ENCODE peak calls at places on chromosomes 3 and 15, in eight cellular contexts. One of them, this sample, is unnamed.

GRCh38 chr3:155106059-155106458 is 25.9 kb downstream of the MME start:
- DNase-seq in NCI-H1105 treated with DMSO at 0.1 percent for 48 hours: no peak
- DNase-seq in caudate nucleus: no peak
- DNase-seq in NCI-H774: no peak
- DNase-seq in stimulated activated CD4-positive, alpha-beta T cell treated with anti-CD3 and anti-CD28 coated beads, Interleukin-2, amount 100 ng/mL, for 24 hours: no peak
- DNase-seq in SW 1271: no peak
- DNase-seq in GM03348: no peak
- DNase-seq in activated T-cell treated with anti-CD3 and anti-CD28 coated beads for 1 hour: no peak
- DNase-seq in this sample: no peak

GRCh38 chr3:137764001-137764433 is at the start of gene SOX14:
- DNase-seq in GM03348: peak
- DNase-seq in SW 1271: no peak
- DNase-seq in stimulated activated CD4-positive, alpha-beta T cell treated with anti-CD3 and anti-CD28 coated beads, Interleukin-2, amount 100 ng/mL, for 24 hours: no peak
- DNase-seq in NCI-H774: no peak
- DNase-seq in activated T-cell treated with anti-CD3 and anti-CD28 coated beads for 1 hour: no peak
- DNase-seq in caudate nucleus: no peak
- DNase-seq in NCI-H1105 treated with DMSO at 0.1 percent for 48 hours: peak
- DNase-seq in this sample: no peak

GRCh38 chr3:129615751-129616281 is 9.3 kb upstream of the PLXND1 start:
- DNase-seq in stimulated activated CD4-positive, alpha-beta T cell treated with anti-CD3 and anti-CD28 coated beads, Interleukin-2, amount 100 ng/mL, for 24 hours: no peak
- DNase-seq in NCI-H1105 treated with DMSO at 0.1 percent for 48 hours: no peak
- DNase-seq in NCI-H774: no peak
- DNase-seq in activated T-cell treated with anti-CD3 and anti-CD28 coated beads for 1 hour: no peak
- DNase-seq in SW 1271: no peak
- DNase-seq in caudate nucleus: no peak
- DNase-seq in GM03348: no peak
- DNase-seq in this sample: no peak

GRCh38 chr3:55620361-55621025 is 133.4 kb upstream of the WNT5A start:
- DNase-seq in NCI-H774: no peak
- DNase-seq in stimulated activated CD4-positive, alpha-beta T cell treated with anti-CD3 and anti-CD28 coated beads, Interleukin-2, amount 100 ng/mL, for 24 hours: no peak
- DNase-seq in activated T-cell treated with anti-CD3 and anti-CD28 coated beads for 1 hour: no peak
- DNase-seq in caudate nucleus: no peak
- DNase-seq in NCI-H1105 treated with DMSO at 0.1 percent for 48 hours: no peak
- DNase-seq in GM03348: peak
- DNase-seq in SW 1271: no peak
- DNase-seq in this sample: no peak

GRCh38 chr15:88388702-88389101 is 78.5 kb downstream of the MRPL46 start:
- DNase-seq in GM03348: no peak
- DNase-seq in NCI-H774: no peak
- DNase-seq in activated T-cell treated with anti-CD3 and anti-CD28 coated beads for 1 hour: no peak
- DNase-seq in NCI-H1105 treated with DMSO at 0.1 percent for 48 hours: no peak
- DNase-seq in SW 1271: no peak
- DNase-seq in stimulated activated CD4-positive, alpha-beta T cell treated with anti-CD3 and anti-CD28 coated beads, Interleukin-2, amount 100 ng/mL, for 24 hours: no peak
- DNase-seq in caudate nucleus: no peak
- DNase-seq in this sample: no peak

GRCh38 chr3:19399356-19399755 is 251.0 kb downstream of the KCNH8 start:
- DNase-seq in NCI-H1105 treated with DMSO at 0.1 percent for 48 hours: no peak
- DNase-seq in caudate nucleus: no peak
- DNase-seq in stimulated activated CD4-positive, alpha-beta T cell treated with anti-CD3 and anti-CD28 coated beads, Interleukin-2, amount 100 ng/mL, for 24 hours: no peak
- DNase-seq in activated T-cell treated with anti-CD3 and anti-CD28 coated beads for 1 hour: no peak
- DNase-seq in SW 1271: no peak
- DNase-seq in NCI-H774: no peak
- DNase-seq in GM03348: no peak
- DNase-seq in this sample: no peak

GRCh38 chr3:143171141-143171651 is 51.6 kb downstream of the CHST2 start:
- DNase-seq in caudate nucleus: no peak
- DNase-seq in NCI-H774: no peak
- DNase-seq in NCI-H1105 treated with DMSO at 0.1 percent for 48 hours: no peak
- DNase-seq in SW 1271: no peak
- DNase-seq in stimulated activated CD4-positive, alpha-beta T cell treated with anti-CD3 and anti-CD28 coated beads, Interleukin-2, amount 100 ng/mL, for 24 hours: no peak
- DNase-seq in GM03348: no peak
- DNase-seq in activated T-cell treated with anti-CD3 and anti-CD28 coated beads for 1 hour: no peak
- DNase-seq in this sample: no peak

GRCh38 chr3:135930243-135930642 is 35.3 kb upstream of the PPP2R3A start:
- DNase-seq in NCI-H1105 treated with DMSO at 0.1 percent for 48 hours: no peak
- DNase-seq in caudate nucleus: no peak
- DNase-seq in NCI-H774: no peak
- DNase-seq in stimulated activated CD4-positive, alpha-beta T cell treated with anti-CD3 and anti-CD28 coated beads, Interleukin-2, amount 100 ng/mL, for 24 hours: no peak
- DNase-seq in SW 1271: no peak
- DNase-seq in activated T-cell treated with anti-CD3 and anti-CD28 coated beads for 1 hour: no peak
- DNase-seq in GM03348: no peak
- DNase-seq in this sample: no peak

GRCh38 chr15:77666296-77666660 is 33.6 kb upstream of the LINGO1 start:
- DNase-seq in stimulated activated CD4-positive, alpha-beta T cell treated with anti-CD3 and anti-CD28 coated beads, Interleukin-2, amount 100 ng/mL, for 24 hours: no peak
- DNase-seq in GM03348: no peak
- DNase-seq in caudate nucleus: no peak
- DNase-seq in NCI-H1105 treated with DMSO at 0.1 percent for 48 hours: no peak
- DNase-seq in NCI-H774: no peak
- DNase-seq in activated T-cell treated with anti-CD3 and anti-CD28 coated beads for 1 hour: no peak
- DNase-seq in SW 1271: no peak
- DNase-seq in this sample: no peak

GRCh38 chr3:88744896-88745295 is 362.5 kb upstream of the EPHA3 start:
- DNase-seq in activated T-cell treated with anti-CD3 and anti-CD28 coated beads for 1 hour: no peak
- DNase-seq in SW 1271: no peak
- DNase-seq in stimulated activated CD4-positive, alpha-beta T cell treated with anti-CD3 and anti-CD28 coated beads, Interleukin-2, amount 100 ng/mL, for 24 hours: no peak
- DNase-seq in caudate nucleus: no peak
- DNase-seq in NCI-H774: no peak
- DNase-seq in GM03348: no peak
- DNase-seq in NCI-H1105 treated with DMSO at 0.1 percent for 48 hours: no peak
- DNase-seq in this sample: no peak

GRCh38 chr3:168071971-168072645 is 23.6 kb downstream of the GOLIM4 start:
- DNase-seq in activated T-cell treated with anti-CD3 and anti-CD28 coated beads for 1 hour: no peak
- DNase-seq in NCI-H774: no peak
- DNase-seq in stimulated activated CD4-positive, alpha-beta T cell treated with anti-CD3 and anti-CD28 coated beads, Interleukin-2, amount 100 ng/mL, for 24 hours: no peak
- DNase-seq in GM03348: no peak
- DNase-seq in NCI-H1105 treated with DMSO at 0.1 percent for 48 hours: no peak
- DNase-seq in caudate nucleus: no peak
- DNase-seq in SW 1271: no peak
- DNase-seq in this sample: no peak

GRCh38 chr3:57942366-57942765 is 65.9 kb upstream of the FLNB start:
- DNase-seq in stimulated activated CD4-positive, alpha-beta T cell treated with anti-CD3 and anti-CD28 coated beads, Interleukin-2, amount 100 ng/mL, for 24 hours: no peak
- DNase-seq in NCI-H774: no peak
- DNase-seq in GM03348: no peak
- DNase-seq in NCI-H1105 treated with DMSO at 0.1 percent for 48 hours: no peak
- DNase-seq in caudate nucleus: no peak
- DNase-seq in SW 1271: no peak
- DNase-seq in activated T-cell treated with anti-CD3 and anti-CD28 coated beads for 1 hour: no peak
- DNase-seq in this sample: no peak

GRCh38 chr3:190862209-190863118 is at the start of gene GMNC:
- DNase-seq in SW 1271: peak
- DNase-seq in caudate nucleus: peak
- DNase-seq in NCI-H1105 treated with DMSO at 0.1 percent for 48 hours: peak
- DNase-seq in activated T-cell treated with anti-CD3 and anti-CD28 coated beads for 1 hour: no peak
- DNase-seq in GM03348: peak
- DNase-seq in stimulated activated CD4-positive, alpha-beta T cell treated with anti-CD3 and anti-CD28 coated beads, Interleukin-2, amount 100 ng/mL, for 24 hours: peak
- DNase-seq in NCI-H774: peak
- DNase-seq in this sample: no peak

GRCh38 chr3:45350643-45351042 is 37.7 kb upstream of the LARS2 start:
- DNase-seq in activated T-cell treated with anti-CD3 and anti-CD28 coated beads for 1 hour: no peak
- DNase-seq in NCI-H1105 treated with DMSO at 0.1 percent for 48 hours: no peak
- DNase-seq in SW 1271: no peak
- DNase-seq in NCI-H774: no peak
- DNase-seq in stimulated activated CD4-positive, alpha-beta T cell treated with anti-CD3 and anti-CD28 coated beads, Interleukin-2, amount 100 ng/mL, for 24 hours: no peak
- DNase-seq in GM03348: no peak
- DNase-seq in caudate nucleus: no peak
- DNase-seq in this sample: no peak

GRCh38 chr3:158434412-158435038 is 136.5 kb upstream of the MLF1 start:
- DNase-seq in NCI-H1105 treated with DMSO at 0.1 percent for 48 hours: peak
- DNase-seq in caudate nucleus: peak
- DNase-seq in stimulated activated CD4-positive, alpha-beta T cell treated with anti-CD3 and anti-CD28 coated beads, Interleukin-2, amount 100 ng/mL, for 24 hours: peak
- DNase-seq in GM03348: peak
- DNase-seq in SW 1271: peak
- DNase-seq in activated T-cell treated with anti-CD3 and anti-CD28 coated beads for 1 hour: peak
- DNase-seq in NCI-H774: peak
- DNase-seq in this sample: peak

GRCh38 chr3:117955196-117955595 is 1079.5 kb downstream of the IGSF11 start:
- DNase-seq in GM03348: no peak
- DNase-seq in SW 1271: no peak
- DNase-seq in caudate nucleus: no peak
- DNase-seq in activated T-cell treated with anti-CD3 and anti-CD28 coated beads for 1 hour: no peak
- DNase-seq in NCI-H1105 treated with DMSO at 0.1 percent for 48 hours: no peak
- DNase-seq in NCI-H774: peak
- DNase-seq in stimulated activated CD4-positive, alpha-beta T cell treated with anti-CD3 and anti-CD28 coated beads, Interleukin-2, amount 100 ng/mL, for 24 hours: no peak
- DNase-seq in this sample: no peak

GRCh38 chr3:33091746-33092145 is 5.2 kb downstream of the GLB1 start:
- DNase-seq in GM03348: no peak
- DNase-seq in stimulated activated CD4-positive, alpha-beta T cell treated with anti-CD3 and anti-CD28 coated beads, Interleukin-2, amount 100 ng/mL, for 24 hours: no peak
- DNase-seq in NCI-H1105 treated with DMSO at 0.1 percent for 48 hours: no peak
- DNase-seq in caudate nucleus: no peak
- DNase-seq in activated T-cell treated with anti-CD3 and anti-CD28 coated beads for 1 hour: no peak
- DNase-seq in NCI-H774: no peak
- DNase-seq in SW 1271: no peak
- DNase-seq in this sample: no peak

GRCh38 chr3:86976206-86976605 is 14.7 kb downstream of the VGLL3 start:
- DNase-seq in caudate nucleus: no peak
- DNase-seq in NCI-H774: no peak
- DNase-seq in stimulated activated CD4-positive, alpha-beta T cell treated with anti-CD3 and anti-CD28 coated beads, Interleukin-2, amount 100 ng/mL, for 24 hours: no peak
- DNase-seq in SW 1271: no peak
- DNase-seq in NCI-H1105 treated with DMSO at 0.1 percent for 48 hours: no peak
- DNase-seq in GM03348: no peak
- DNase-seq in activated T-cell treated with anti-CD3 and anti-CD28 coated beads for 1 hour: no peak
- DNase-seq in this sample: no peak

GRCh38 chr15:31513178-31513577 is 186.5 kb downstream of the KLF13 start:
- DNase-seq in stimulated activated CD4-positive, alpha-beta T cell treated with anti-CD3 and anti-CD28 coated beads, Interleukin-2, amount 100 ng/mL, for 24 hours: no peak
- DNase-seq in GM03348: no peak
- DNase-seq in NCI-H774: no peak
- DNase-seq in SW 1271: no peak
- DNase-seq in NCI-H1105 treated with DMSO at 0.1 percent for 48 hours: no peak
- DNase-seq in caudate nucleus: no peak
- DNase-seq in activated T-cell treated with anti-CD3 and anti-CD28 coated beads for 1 hour: no peak
- DNase-seq in this sample: no peak

GRCh38 chr3:40691598-40691905 is 166.8 kb downstream of the ZNF621 start:
- DNase-seq in activated T-cell treated with anti-CD3 and anti-CD28 coated beads for 1 hour: no peak
- DNase-seq in stimulated activated CD4-positive, alpha-beta T cell treated with anti-CD3 and anti-CD28 coated beads, Interleukin-2, amount 100 ng/mL, for 24 hours: no peak
- DNase-seq in NCI-H1105 treated with DMSO at 0.1 percent for 48 hours: no peak
- DNase-seq in GM03348: no peak
- DNase-seq in NCI-H774: no peak
- DNase-seq in SW 1271: no peak
- DNase-seq in caudate nucleus: no peak
- DNase-seq in this sample: no peak

GRCh38 chr15:26841941-26842340 is 24.9 kb upstream of the GABRA5 start:
- DNase-seq in caudate nucleus: no peak
- DNase-seq in GM03348: no peak
- DNase-seq in activated T-cell treated with anti-CD3 and anti-CD28 coated beads for 1 hour: no peak
- DNase-seq in stimulated activated CD4-positive, alpha-beta T cell treated with anti-CD3 and anti-CD28 coated beads, Interleukin-2, amount 100 ng/mL, for 24 hours: no peak
- DNase-seq in NCI-H774: no peak
- DNase-seq in SW 1271: no peak
- DNase-seq in NCI-H1105 treated with DMSO at 0.1 percent for 48 hours: no peak
- DNase-seq in this sample: no peak

GRCh38 chr15:90642464-90643300 is 74.5 kb upstream of the BLM start:
- DNase-seq in GM03348: no peak
- DNase-seq in activated T-cell treated with anti-CD3 and anti-CD28 coated beads for 1 hour: no peak
- DNase-seq in stimulated activated CD4-positive, alpha-beta T cell treated with anti-CD3 and anti-CD28 coated beads, Interleukin-2, amount 100 ng/mL, for 24 hours: no peak
- DNase-seq in NCI-H1105 treated with DMSO at 0.1 percent for 48 hours: no peak
- DNase-seq in SW 1271: peak
- DNase-seq in caudate nucleus: no peak
- DNase-seq in NCI-H774: no peak
- DNase-seq in this sample: no peak

GRCh38 chr15:47717036-47717611 is at the start of gene SEMA6D:
- DNase-seq in NCI-H774: peak
- DNase-seq in SW 1271: peak
- DNase-seq in NCI-H1105 treated with DMSO at 0.1 percent for 48 hours: peak
- DNase-seq in GM03348: peak
- DNase-seq in caudate nucleus: peak
- DNase-seq in stimulated activated CD4-positive, alpha-beta T cell treated with anti-CD3 and anti-CD28 coated beads, Interleukin-2, amount 100 ng/mL, for 24 hours: no peak
- DNase-seq in activated T-cell treated with anti-CD3 and anti-CD28 coated beads for 1 hour: no peak
- DNase-seq in this sample: no peak

GRCh38 chr15:31397851-31398661 is 71.4 kb downstream of the KLF13 start:
- DNase-seq in activated T-cell treated with anti-CD3 and anti-CD28 coated beads for 1 hour: no peak
- DNase-seq in NCI-H1105 treated with DMSO at 0.1 percent for 48 hours: peak
- DNase-seq in NCI-H774: no peak
- DNase-seq in stimulated activated CD4-positive, alpha-beta T cell treated with anti-CD3 and anti-CD28 coated beads, Interleukin-2, amount 100 ng/mL, for 24 hours: no peak
- DNase-seq in caudate nucleus: no peak
- DNase-seq in GM03348: no peak
- DNase-seq in SW 1271: no peak
- DNase-seq in this sample: no peak

GRCh38 chr15:99115300-99116215 is 10.7 kb downstream of the SYNM start:
- DNase-seq in caudate nucleus: no peak
- DNase-seq in SW 1271: no peak
- DNase-seq in NCI-H774: no peak
- DNase-seq in stimulated activated CD4-positive, alpha-beta T cell treated with anti-CD3 and anti-CD28 coated beads, Interleukin-2, amount 100 ng/mL, for 24 hours: no peak
- DNase-seq in NCI-H1105 treated with DMSO at 0.1 percent for 48 hours: no peak
- DNase-seq in activated T-cell treated with anti-CD3 and anti-CD28 coated beads for 1 hour: no peak
- DNase-seq in GM03348: no peak
- DNase-seq in this sample: no peak

GRCh38 chr3:187947927-187948682 is 202.8 kb upstream of the BCL6 start:
- DNase-seq in NCI-H1105 treated with DMSO at 0.1 percent for 48 hours: no peak
- DNase-seq in activated T-cell treated with anti-CD3 and anti-CD28 coated beads for 1 hour: no peak
- DNase-seq in GM03348: no peak
- DNase-seq in NCI-H774: no peak
- DNase-seq in stimulated activated CD4-positive, alpha-beta T cell treated with anti-CD3 and anti-CD28 coated beads, Interleukin-2, amount 100 ng/mL, for 24 hours: no peak
- DNase-seq in caudate nucleus: no peak
- DNase-seq in SW 1271: no peak
- DNase-seq in this sample: no peak

This sample was measured in T follicular helper cell.